ENCODE peak calls at places on chromosomes 11 and 22, in nine cellular contexts. Q is IMR-90; S is adrenal gland; N is gastrocnemius medialis; C is mammary epithelial cell; D is transverse colon; T is CD4-positive, alpha-beta memory T cell; J is AG04450; M is PC-3. B is an unnamed sample. For H3K9me3, the result is how much of the 10 kb centered on the place peaks cover.

GRCh38 chr11:112570335-112570734 is 309.7 kb upstream of the PLET1 start:
- DNase-seq in Q (no peak), S (no peak), N (no peak), C (no peak), D (no peak), T (no peak), J (no peak), M (no peak), B (no peak)

GRCh38 chr11:126282361-126282741 is 542 bp upstream of the TIRAP start:
- DNase-seq in Q (peak), S (peak), N (peak), C (peak), D (peak), T (peak), J (no peak), M (peak), B (peak)

GRCh38 chr11:122186439-122187080 is 70.5 kb upstream of the BLID start:
- DNase-seq in Q (peak), S (no peak), N (peak), C (peak), D (no peak), T (no peak), J (peak), M (peak), B (no peak)

GRCh38 chr11:129881570-129882170 is 13.7 kb downstream of the NFRKB start:
- DNase-seq in Q (peak), S (no peak), N (no peak), C (peak), D (no peak), T (peak), J (no peak), M (peak), B (peak)

GRCh38 chr11:74749965-74750296 is 1.3 kb downstream of the RNF169 start:
- DNase-seq in Q (no peak), S (no peak), N (no peak), C (no peak), D (no peak), T (no peak), J (no peak), M (peak), B (no peak)

GRCh38 chr11:134530826-134531225 is 118.8 kb upstream of the B3GAT1 start:
- DNase-seq in Q (no peak), S (peak), N (no peak), C (no peak), D (no peak), T (no peak), J (no peak), M (no peak), B (no peak)

GRCh38 chr11:114108501-114109205 is 49.1 kb downstream of the ZBTB16 start:
- DNase-seq in Q (no peak), S (no peak), N (no peak), C (no peak), D (no peak), T (no peak), J (no peak), M (no peak), B (no peak)

GRCh38 chr11:134330611-134331564 is 900 bp upstream of the GLB1L2 start:
- DNase-seq in Q (no peak), S (no peak), N (no peak), C (no peak), D (no peak), T (peak), J (no peak), M (no peak), B (no peak)

GRCh38 chr22:38953577-38954413 is 3.6 kb upstream of the APOBEC3A start:
- DNase-seq in Q (no peak), S (no peak), N (no peak), C (peak), D (peak), T (peak), J (no peak), M (peak), B (peak)

GRCh38 chr22:40051322-40051721 is 56.6 kb downstream of the FAM83F start:
- DNase-seq in Q (no peak), S (no peak), N (no peak), C (no peak), D (no peak), T (no peak), J (no peak), M (no peak), B (no peak)

GRCh38 chr11:75810637-75811383 is 4.2 kb upstream of the UVRAG start:
- DNase-seq in Q (no peak), S (no peak), N (no peak), C (no peak), D (no peak), T (no peak), J (no peak), M (no peak), B (no peak)
- H3K4me3 ChIP-seq in Q (no peak), S (no peak), N (no peak), C (no peak), D (no peak), T (no peak), J (no peak), M (no peak), B (no peak)

DNA sequence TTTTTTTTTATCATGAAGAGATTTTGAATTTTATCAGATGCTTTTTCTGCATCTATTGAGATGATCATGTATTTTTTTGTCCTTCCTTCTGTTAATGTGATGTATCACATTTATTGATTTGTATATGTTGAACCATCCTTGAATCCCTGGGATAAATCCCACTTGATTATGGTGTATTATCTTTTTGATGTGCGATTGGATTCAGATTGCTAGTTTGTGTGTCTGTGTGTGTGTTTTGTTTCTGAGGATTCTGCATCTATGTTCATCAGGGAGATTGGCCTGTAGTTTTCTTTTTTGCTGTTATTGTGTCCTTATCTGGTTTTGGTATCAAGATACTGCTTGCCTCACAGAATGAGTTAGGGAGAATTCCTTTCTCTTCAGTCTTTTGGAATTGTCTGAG is 52.6 kb downstream of the KCNQ1OT1 start:
- DNase-seq in Q (no peak), S (no peak), N (no peak), C (no peak), D (no peak), T (no peak), J (no peak), M (no peak), B (no peak)
- H3K9me3 ChIP-seq in Q (half or more), S (half or more), N (under half), C (under half), D (half or more), T (under half), J (under half), M (under half), B (half or more)

GRCh38 chr22:46770726-46771125 is 8.3 kb downstream of the TBC1D22A start:
- DNase-seq in Q (no peak), S (no peak), N (no peak), C (no peak), D (no peak), T (no peak), J (no peak), M (no peak), B (no peak)

GRCh38 chr22:46775364-46775758 is 12.9 kb downstream of the TBC1D22A start:
- DNase-seq in Q (no peak), S (no peak), N (no peak), C (no peak), D (no peak), T (no peak), J (no peak), M (no peak), B (peak)

GRCh38 chr22:46774456-46775363 is 12.3 kb downstream of the TBC1D22A start:
- DNase-seq in Q (no peak), S (no peak), N (no peak), C (no peak), D (no peak), T (peak), J (no peak), M (no peak), B (peak)

GRCh38 chr22:46775789-46776485 is 13.5 kb downstream of the TBC1D22A start:
- DNase-seq in Q (no peak), S (no peak), N (no peak), C (no peak), D (no peak), T (no peak), J (no peak), M (no peak), B (no peak)

DNA sequence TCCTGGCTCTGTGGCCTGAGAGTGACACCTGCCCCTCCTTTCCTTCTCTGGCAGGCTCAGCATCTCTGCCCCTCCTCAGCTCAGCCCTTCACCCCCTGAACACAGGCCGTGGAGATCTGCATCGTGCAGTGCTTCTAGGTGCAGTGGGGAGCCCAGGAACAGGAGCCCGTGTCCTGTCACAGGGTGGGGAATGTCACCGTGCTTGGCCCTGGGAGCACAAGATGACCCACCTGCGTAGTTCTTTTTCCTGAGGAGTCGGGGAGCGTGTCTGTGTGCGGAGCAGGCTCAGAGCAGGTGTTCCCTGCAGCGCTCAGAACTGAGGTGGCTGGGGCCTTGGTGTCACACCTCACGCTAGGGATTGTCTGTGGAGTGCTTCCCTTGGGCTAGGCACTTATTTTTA is 10.6 kb downstream of the TBC1D22A start:
- DNase-seq in Q (no peak), S (no peak), N (no peak), C (no peak), D (no peak), T (no peak), J (no peak), M (no peak), B (no peak)
- H3K4me3 ChIP-seq in Q (no peak), S (no peak), N (no peak), C (no peak), D (no peak), T (no peak), J (no peak), M (no peak), B (no peak)

DNA sequence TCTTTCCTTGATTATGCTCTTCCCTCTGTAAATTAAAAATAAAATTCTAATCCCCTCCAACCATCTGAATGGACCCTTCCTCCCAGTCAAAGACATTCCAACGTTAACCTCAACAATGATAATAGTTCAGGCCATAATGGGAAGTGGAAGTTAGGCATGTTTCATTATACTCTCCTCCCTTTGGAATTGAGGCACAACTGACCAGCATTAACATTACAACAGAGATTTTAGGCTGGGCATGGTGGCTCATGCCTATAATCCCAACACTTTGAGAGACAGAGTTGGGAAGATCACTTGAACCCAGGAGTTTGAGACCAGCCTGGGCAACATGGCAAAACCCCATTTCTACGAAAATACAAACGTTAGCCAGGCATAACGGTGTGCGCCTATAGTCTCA is 2.4 kb upstream of the CTSF start:
- DNase-seq in Q (no peak), S (no peak), N (no peak), C (no peak), D (no peak), T (no peak), J (no peak), M (no peak), B (no peak)
- H3K9me3 ChIP-seq in Q (under half), S (under half), N (under half), C (under half), D (under half), T (under half), J (under half), M (under half), B (under half)

B was measured in mucosa of descending colon.